ENCODE peak calls at places on chromosomes 13 and 19, in seven cellular contexts. R is H9, P is uterus, S is PC-3, H is tibial nerve, Q is AG04450, F is cardiac muscle cell. J is an unnamed sample. For H3K27me3, the result is how much of the 10 kb centered on the place peaks cover.

GRCh38 chr13:106277483-106278154 is 257.8 kb downstream of the EFNB2 start:
- DNase-seq in R (no peak), P (no peak), S (no peak), H (no peak), Q (no peak), F (peak), J (no peak)

GRCh38 chr13:36884235-36884634 is 35.8 kb downstream of the SMAD9 start:
- DNase-seq in R (no peak), P (no peak), S (no peak), H (no peak), Q (no peak), F (no peak), J (no peak)

GRCh38 chr19:42154471-42155323 is 22.5 kb upstream of the POU2F2 start:
- DNase-seq in R (no peak), P (no peak), S (no peak), H (no peak), Q (no peak), F (no peak), J (no peak)

GRCh38 chr13:75481176-75482069 is 546 bp downstream of the TBC1D4 start:
- DNase-seq in R (peak), P (peak), S (peak), H (no peak), Q (no peak), F (peak), J (no peak)

GRCh38 chr13:64154514-64154913 is 2738.9 kb upstream of the PCDH20 start:
- DNase-seq in R (no peak), P (no peak), S (peak), H (no peak), Q (no peak), F (no peak), J (no peak)

GRCh38 chr13:50668882-50669281 is 174.6 kb downstream of the DLEU7 start:
- DNase-seq in R (no peak), P (no peak), S (no peak), H (no peak), Q (no peak), F (no peak), J (no peak)

GRCh38 chr13:47904239-47904638 is 96.8 kb downstream of the SUCLA2 start:
- DNase-seq in R (no peak), P (peak), S (peak), H (no peak), Q (no peak), F (no peak), J (no peak)

GRCh38 chr19:4369888-4370260 is 26.5 kb downstream of the MPND start:
- DNase-seq in R (peak), P (no peak), S (no peak), H (no peak), Q (no peak), F (peak), J (peak)

GRCh38 chr13:34842466-34842865 is 99.6 kb upstream of the NBEA start:
- DNase-seq in R (no peak), P (no peak), S (no peak), H (no peak), Q (no peak), F (no peak), J (no peak)

GRCh38 chr13:32989331-32989730 is 26.9 kb upstream of the KL start:
- DNase-seq in R (no peak), P (no peak), S (no peak), H (no peak), Q (no peak), F (no peak), J (no peak)

GRCh38 chr13:111117961-111118360 is 2.9 kb downstream of the ARHGEF7 start:
- DNase-seq in R (no peak), P (no peak), S (no peak), H (no peak), Q (no peak), F (no peak), J (no peak)

GRCh38 chr19:52896431-52897148 is 845 bp downstream of the ZNF320 start:
- DNase-seq in R (peak), P (peak), S (peak), H (no peak), Q (no peak), F (peak), J (no peak)

GRCh38 chr19:18746393-18747167 is 44.5 kb downstream of the COMP start:
- DNase-seq in R (peak), P (no peak), S (no peak), H (no peak), Q (no peak), F (no peak), J (no peak)

GRCh38 chr13:79735228-79735627 is 254.3 kb downstream of the NDFIP2 start:
- DNase-seq in R (no peak), P (no peak), S (no peak), H (no peak), Q (no peak), F (no peak), J (no peak)

GRCh38 chr19:41206926-41207750 is 11.9 kb upstream of the AXL start:
- DNase-seq in R (peak), P (peak), S (no peak), H (peak), Q (no peak), F (no peak), J (no peak)

GRCh38 chr19:1173160-1173844 is 766 bp downstream of the SBNO2 start:
- DNase-seq in R (no peak), P (peak), S (no peak), H (no peak), Q (no peak), F (no peak), J (no peak)

GRCh38 chr19:39390460-39390758 is 497 bp downstream of the PAF1 start:
- DNase-seq in R (no peak), P (peak), S (peak), H (no peak), Q (no peak), F (no peak), J (peak)

GRCh38 chr19:34712606-34713261 is 21.3 kb upstream of the ZNF181 start:
- DNase-seq in R (peak), P (peak), S (peak), H (no peak), Q (peak), F (peak), J (peak)

GRCh38 chr19:3135961-3136683 is at the start of gene GNA15:
- DNase-seq in R (no peak), P (no peak), S (no peak), H (no peak), Q (no peak), F (no peak), J (no peak)

GRCh38 chr19:4183967-4184717 is 1.7 kb downstream of the ANKRD24 start:
- DNase-seq in R (no peak), P (no peak), S (no peak), H (no peak), Q (no peak), F (no peak), J (no peak)

GRCh38 chr19:50567052-50567841 is 988 bp downstream of the LRRC4B start:
- DNase-seq in R (no peak), P (no peak), S (no peak), H (no peak), Q (no peak), F (no peak), J (no peak)

GRCh38 chr19:38557205-38557799 is 60.5 kb downstream of the MAP4K1 start:
- DNase-seq in R (no peak), P (no peak), S (peak), H (no peak), Q (no peak), F (no peak), J (peak)

GRCh38 chr13:110258876-110259631 is 47.9 kb downstream of the COL4A1 start:
- DNase-seq in R (no peak), P (no peak), S (peak), H (no peak), Q (no peak), F (no peak), J (no peak)

GRCh38 chr19:45100797-45101196 is 7.8 kb downstream of the PPP1R37 start:
- DNase-seq in R (no peak), P (no peak), S (no peak), H (no peak), Q (no peak), F (no peak), J (no peak)

GRCh38 chr19:1309977-1310852 is 24.5 kb downstream of the EFNA2 start:
- DNase-seq in R (no peak), P (no peak), S (peak), H (no peak), Q (no peak), F (no peak), J (no peak)

GRCh38 chr13:109785141-109785891 is 1.1 kb downstream of the IRS2 start:
- DNase-seq in R (peak), P (peak), S (peak), H (no peak), Q (no peak), F (peak), J (no peak)

GRCh38 chr19:40499320-40499719 is 32.5 kb downstream of the SPTBN4 start:
- DNase-seq in R (no peak), P (no peak), S (no peak), H (no peak), Q (no peak), F (no peak), J (no peak)

GRCh38 chr13:38535271-38535670 is 151.6 kb upstream of the FREM2 start:
- DNase-seq in R (no peak), P (no peak), S (no peak), H (no peak), Q (no peak), F (no peak), J (no peak)

GRCh38 chr19:38183227-38183914 is 40.7 kb downstream of the DPF1 start:
- DNase-seq in R (peak), P (peak), S (no peak), H (no peak), Q (no peak), F (peak), J (no peak)

GRCh38 chr13:40994581-40995230 is 24.4 kb downstream of the ELF1 start:
- DNase-seq in R (no peak), P (no peak), S (no peak), H (no peak), Q (no peak), F (no peak), J (no peak)

GRCh38 chr19:18044825-18045304 is 36.9 kb downstream of the ARRDC2 start:
- DNase-seq in R (peak), P (peak), S (peak), H (peak), Q (no peak), F (no peak), J (peak)

GRCh38 chr19:50724522-50725217 is 1.5 kb downstream of the CLEC11A start:
- DNase-seq in R (peak), P (peak), S (peak), H (peak), Q (peak), F (peak), J (peak)

GRCh38 chr19:6532244-6532999 is 1.6 kb downstream of the TNFSF9 start:
- DNase-seq in R (no peak), P (no peak), S (no peak), H (no peak), Q (no peak), F (no peak), J (no peak)

GRCh38 chr13:33606692-33607091 is 211.3 kb upstream of the RFC3 start:
- DNase-seq in R (peak), P (no peak), S (no peak), H (no peak), Q (no peak), F (peak), J (no peak)

GRCh38 chr13:70203661-70204229 is 95.5 kb upstream of the KLHL1 start:
- DNase-seq in R (no peak), P (no peak), S (peak), H (no peak), Q (no peak), F (no peak), J (no peak)

GRCh38 chr19:9075064-9075964 is 11.5 kb upstream of the OR1M1 start:
- DNase-seq in R (peak), P (peak), S (peak), H (peak), Q (peak), F (peak), J (no peak)
- H3K27me3 ChIP-seq in R (under half), P (under half), S (under half), H (under half), Q (under half), F (under half), J (under half)

GRCh38 chr19:16626796-16627193 is 1.2 kb downstream of the MED26 start:
- DNase-seq in R (no peak), P (no peak), S (no peak), H (no peak), Q (no peak), F (no peak), J (no peak)

GRCh38 chr19:16624236-16624635 is 3.8 kb downstream of the MED26 start:
- DNase-seq in R (no peak), P (no peak), S (no peak), H (no peak), Q (no peak), F (no peak), J (no peak)

GRCh38 chr19:16623576-16623975 is 4.4 kb downstream of the MED26 start:
- DNase-seq in R (no peak), P (no peak), S (no peak), H (no peak), Q (no peak), F (no peak), J (no peak)

GRCh38 chr19:16627194-16627927 is 643 bp downstream of the MED26 start:
- DNase-seq in R (no peak), P (no peak), S (no peak), H (no peak), Q (no peak), F (peak), J (no peak)

GRCh38 chr19:16625183-16625958 is 2.6 kb downstream of the MED26 start:
- DNase-seq in R (no peak), P (no peak), S (no peak), H (no peak), Q (no peak), F (no peak), J (no peak)
- TF ChIP-seq CTCF in R (no peak), P (no peak), S (no peak), H (no peak), Q (no peak), F (no peak), J (no peak)

GRCh38 chr19:46606019-46606418 is 4.9 kb downstream of the CALM3 start:
- DNase-seq in R (no peak), P (no peak), S (no peak), H (peak), Q (no peak), F (no peak), J (no peak)
- H3K27ac ChIP-seq in R (no peak), P (no peak), S (no peak), H (peak), Q (no peak), F (no peak), J (no peak)

GRCh38 chr19:12992729-12993128 is 2.5 kb upstream of the NFIX start:
- DNase-seq in R (no peak), P (no peak), S (no peak), H (no peak), Q (no peak), F (no peak), J (no peak)

GRCh38 chr19:12996542-12997094 is 1.3 kb downstream of the NFIX start:
- DNase-seq in R (peak), P (no peak), S (peak), H (no peak), Q (no peak), F (no peak), J (no peak)

GRCh38 chr19:12995596-12996541 is 594 bp downstream of the NFIX start:
- DNase-seq in R (no peak), P (peak), S (no peak), H (no peak), Q (no peak), F (no peak), J (no peak)

GRCh38 chr19:12993562-12993961 is 1.7 kb upstream of the NFIX start:
- DNase-seq in R (no peak), P (no peak), S (no peak), H (no peak), Q (no peak), F (no peak), J (no peak)

DNA sequence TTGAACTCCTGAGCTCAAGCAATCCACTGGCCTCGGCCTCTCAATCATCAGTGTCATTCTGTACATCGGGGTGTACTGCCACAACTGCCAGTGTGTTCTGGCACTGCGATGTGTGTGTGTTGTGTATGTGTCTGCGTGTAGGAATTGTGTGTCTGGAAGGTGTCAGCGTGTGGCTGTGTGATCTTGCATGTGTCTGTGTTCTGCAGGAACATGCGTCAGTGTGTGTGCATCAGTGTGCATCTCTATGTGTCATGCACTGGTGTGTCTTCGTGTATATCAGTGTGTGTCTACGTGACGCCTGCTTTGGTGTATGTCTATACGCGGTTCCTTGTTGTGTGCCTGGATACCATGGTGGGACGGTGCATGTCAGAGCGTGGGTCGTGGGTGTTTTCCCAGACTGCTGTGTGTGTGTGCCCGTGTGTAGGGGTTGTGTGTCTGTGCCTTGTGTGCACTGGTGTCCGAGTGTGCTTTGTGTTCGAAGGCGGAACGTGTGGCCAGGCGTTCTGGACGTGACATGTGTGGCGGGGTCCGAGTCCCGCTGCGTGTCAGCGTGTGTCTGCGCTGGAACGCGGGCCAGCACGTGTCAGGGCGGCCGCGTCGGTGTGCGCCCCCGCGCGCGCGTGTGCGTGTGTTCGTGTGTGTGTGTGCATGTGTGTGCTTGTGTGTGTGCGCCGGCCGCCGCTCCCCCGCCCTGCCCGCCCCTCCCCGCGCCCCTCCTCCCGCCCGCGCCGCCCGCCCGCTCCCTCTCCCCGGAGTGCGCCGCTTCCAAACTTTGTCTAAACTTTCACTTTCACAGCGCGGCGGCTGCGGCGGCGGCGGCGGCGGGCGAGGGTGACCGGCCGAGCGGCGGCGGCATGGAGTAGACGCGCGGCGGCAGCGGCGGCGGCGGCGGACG is at the start of gene NFIX:
- DNase-seq in R (no peak), P (peak), S (peak), H (peak), Q (no peak), F (peak), J (peak)
- H3K27me3 ChIP-seq in R (half or more), P (under half), S (under half), H (under half), Q (under half), F (half or more), J (under half)

DNA sequence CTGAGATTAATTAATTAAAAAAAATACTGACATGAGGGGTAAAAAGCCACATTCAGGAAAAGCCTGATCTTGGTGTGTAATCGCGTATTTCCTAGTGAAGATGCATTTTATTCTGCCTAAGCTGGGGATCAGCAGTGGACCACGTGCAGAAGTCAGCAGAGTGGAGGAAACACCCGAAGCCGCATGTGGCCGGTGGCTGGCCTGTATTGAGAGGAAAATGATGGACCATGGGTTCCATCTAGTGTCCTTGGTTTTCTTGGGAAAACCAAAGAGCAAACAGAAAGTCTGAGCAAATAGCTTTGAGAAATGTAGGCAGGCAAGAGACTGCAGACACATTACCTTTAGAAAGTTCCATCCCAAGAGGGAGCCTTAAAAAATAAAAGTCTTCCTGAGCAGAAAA is 23.7 kb upstream of the SHISA2 start:
- DNase-seq in R (no peak), P (no peak), S (peak), H (no peak), Q (no peak), F (no peak), J (no peak)
- TF ChIP-seq CTCF in R (peak), P (no peak), S (no peak), H (no peak), Q (no peak), F (no peak), J (no peak)

GRCh38 chr13:98563071-98563470 is 13.8 kb downstream of the STK24 start:
- DNase-seq in R (no peak), P (no peak), S (peak), H (no peak), Q (no peak), F (no peak), J (peak)
- H3K27ac ChIP-seq in R (peak), P (no peak), S (no peak), H (no peak), Q (peak), F (no peak), J (peak)

DNA sequence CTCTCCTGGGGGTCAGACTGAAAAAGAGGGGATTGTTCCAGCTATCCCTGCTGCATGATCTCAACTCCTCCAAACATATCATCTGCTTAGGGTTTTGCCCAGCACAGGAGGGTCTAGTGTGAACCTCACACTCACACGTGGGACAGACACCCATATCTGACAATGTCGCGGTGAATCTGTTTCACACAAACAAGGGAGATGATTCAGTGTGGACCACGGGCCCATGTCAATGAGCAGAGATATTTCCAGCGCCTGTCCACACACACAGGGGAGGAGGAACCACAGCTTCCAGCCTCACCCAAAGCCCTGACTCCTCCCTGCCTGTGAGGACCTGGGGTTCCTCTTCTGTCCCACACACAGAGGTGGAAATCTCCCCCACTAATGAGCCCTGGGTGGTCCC is 29.6 kb upstream of the KIR3DL3 start:
- DNase-seq in R (no peak), P (no peak), S (no peak), H (no peak), Q (no peak), F (no peak), J (no peak)
- H3K27me3 ChIP-seq in R (under half), P (under half), S (under half), H (under half), Q (under half), F (under half), J (under half)

J was measured in CD4-positive, alpha-beta T cell.